ENCODE peak calls at places on chromosome 5, in four cellular contexts. One of them, this sample, is unnamed.

GRCh38 chr5:7745882-7746735 is 104.8 kb downstream of the CFAP90 start:
- DNase-seq in upper lobe of right lung: peak
- DNase-seq in heart left ventricle: peak
- DNase-seq in esophagus muscularis mucosa: no peak
- DNase-seq in this sample: no peak

GRCh38 chr5:179266291-179267070 is 78.8 kb downstream of the ADAMTS2 start:
- DNase-seq in esophagus muscularis mucosa: no peak
- DNase-seq in upper lobe of right lung: peak
- DNase-seq in heart left ventricle: peak
- DNase-seq in this sample: no peak

GRCh38 chr5:143376911-143377838 is 26.3 kb downstream of the NR3C1 start:
- DNase-seq in esophagus muscularis mucosa: no peak
- DNase-seq in upper lobe of right lung: no peak
- DNase-seq in heart left ventricle: no peak
- DNase-seq in this sample: no peak

GRCh38 chr5:14380712-14381111 is 200.9 kb upstream of the OTULINL start:
- DNase-seq in esophagus muscularis mucosa: no peak
- DNase-seq in heart left ventricle: no peak
- DNase-seq in upper lobe of right lung: no peak
- DNase-seq in this sample: no peak

GRCh38 chr5:63131618-63132285 is 553.1 kb downstream of the LRRC70 start:
- DNase-seq in upper lobe of right lung: no peak
- DNase-seq in esophagus muscularis mucosa: no peak
- DNase-seq in heart left ventricle: no peak
- DNase-seq in this sample: no peak

GRCh38 chr5:173880306-173880985 is 7.7 kb upstream of the CPEB4 start:
- DNase-seq in upper lobe of right lung: no peak
- DNase-seq in heart left ventricle: no peak
- DNase-seq in esophagus muscularis mucosa: no peak
- DNase-seq in this sample: no peak

GRCh38 chr5:150114102-150114641 is 27.8 kb upstream of the CSF1R start:
- DNase-seq in upper lobe of right lung: peak
- DNase-seq in esophagus muscularis mucosa: no peak
- DNase-seq in heart left ventricle: no peak
- DNase-seq in this sample: no peak

GRCh38 chr5:90553711-90554110 is 4.9 kb upstream of the ADGRV1 start:
- DNase-seq in esophagus muscularis mucosa: no peak
- DNase-seq in heart left ventricle: no peak
- DNase-seq in upper lobe of right lung: no peak
- DNase-seq in this sample: no peak

GRCh38 chr5:177036443-177036842 is 13.9 kb downstream of the ZNF346 start:
- DNase-seq in heart left ventricle: no peak
- DNase-seq in upper lobe of right lung: no peak
- DNase-seq in esophagus muscularis mucosa: no peak
- DNase-seq in this sample: peak

GRCh38 chr5:8839361-8840055 is 706.4 kb downstream of the SEMA5A start:
- DNase-seq in upper lobe of right lung: no peak
- DNase-seq in esophagus muscularis mucosa: no peak
- DNase-seq in heart left ventricle: no peak
- DNase-seq in this sample: no peak

GRCh38 chr5:171342362-171343111 is 33.5 kb downstream of the TLX3 start:
- DNase-seq in esophagus muscularis mucosa: no peak
- DNase-seq in heart left ventricle: no peak
- DNase-seq in upper lobe of right lung: no peak
- DNase-seq in this sample: no peak

GRCh38 chr5:168471785-168472184 is 14.5 kb upstream of the RARS1 start:
- DNase-seq in esophagus muscularis mucosa: peak
- DNase-seq in upper lobe of right lung: no peak
- DNase-seq in heart left ventricle: no peak
- DNase-seq in this sample: no peak

GRCh38 chr5:15135661-15136060 is 264.1 kb upstream of the ANKH start:
- DNase-seq in heart left ventricle: no peak
- DNase-seq in esophagus muscularis mucosa: no peak
- DNase-seq in upper lobe of right lung: no peak
- DNase-seq in this sample: no peak

GRCh38 chr5:127425037-127425436 is 92.4 kb upstream of the PRRC1 start:
- DNase-seq in heart left ventricle: no peak
- DNase-seq in esophagus muscularis mucosa: no peak
- DNase-seq in upper lobe of right lung: no peak
- DNase-seq in this sample: no peak

DNA sequence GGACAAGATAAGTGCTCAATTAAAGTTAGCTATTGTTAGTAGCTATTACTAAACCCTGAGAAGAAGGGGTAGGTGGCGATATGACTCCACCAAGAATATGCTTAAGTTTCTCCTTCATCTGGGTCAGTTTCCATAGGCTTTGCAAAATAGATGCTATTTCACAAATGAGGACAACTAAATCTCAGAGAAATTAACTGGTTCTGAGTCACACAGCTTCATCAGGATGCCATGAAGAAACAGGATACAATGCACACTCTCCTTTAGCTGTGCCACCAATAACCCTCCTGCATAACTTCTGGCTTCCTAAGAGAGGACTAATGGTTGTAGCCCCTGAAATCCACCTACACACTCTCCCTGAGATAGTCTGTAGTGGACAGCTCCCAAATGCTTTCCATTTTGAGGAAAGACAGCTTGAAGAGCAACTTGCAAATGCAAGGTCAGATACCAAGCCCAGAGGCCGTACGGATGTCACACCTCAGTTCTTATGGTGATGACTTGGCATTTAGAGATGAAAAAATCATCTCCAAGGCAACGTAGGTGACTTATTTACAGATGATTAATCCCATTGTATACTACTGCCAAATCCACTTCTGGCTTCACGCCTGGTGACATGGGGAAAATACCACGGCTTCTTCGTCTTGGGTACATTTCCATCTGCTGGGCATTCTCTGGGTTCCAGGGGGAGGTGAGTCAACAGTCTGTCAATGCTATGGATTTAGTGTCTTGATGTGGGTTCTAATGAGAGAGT is 251.4 kb upstream of the IL12B start:
- DNase-seq in heart left ventricle: peak
- DNase-seq in upper lobe of right lung: no peak
- DNase-seq in esophagus muscularis mucosa: no peak
- DNase-seq in this sample: no peak
- TF ChIP-seq CTCF in heart left ventricle: no peak
- TF ChIP-seq CTCF in upper lobe of right lung: no peak
- TF ChIP-seq CTCF in esophagus muscularis mucosa: no peak
- TF ChIP-seq CTCF in this sample: peak

DNA sequence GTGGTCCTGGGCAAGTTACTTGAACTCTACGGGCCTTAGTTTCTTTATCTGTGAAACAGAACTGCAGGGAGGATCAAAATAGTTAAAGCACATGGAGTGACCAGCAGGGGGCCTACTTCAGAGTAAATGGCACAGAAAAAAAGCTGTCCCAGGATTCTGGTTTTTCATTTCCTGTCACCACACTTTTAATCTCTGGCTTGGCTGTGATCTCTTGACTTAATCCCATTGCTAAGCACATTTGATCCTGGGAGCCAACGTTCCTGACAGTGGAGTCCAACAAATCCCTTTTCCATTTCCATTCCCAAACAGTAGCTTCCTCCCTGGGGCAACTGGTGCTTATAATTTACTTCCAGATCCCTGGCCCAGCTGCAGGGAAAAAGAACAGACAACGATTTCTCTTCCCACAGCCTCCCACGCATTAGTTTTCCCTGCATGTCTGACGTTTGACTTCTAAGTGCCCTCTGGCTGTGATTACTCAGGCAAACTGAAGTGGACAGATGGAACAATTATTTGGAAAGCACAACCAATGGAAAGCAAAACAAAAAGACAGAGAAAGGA is 136.5 kb upstream of the STK32A start:
- DNase-seq in upper lobe of right lung: no peak
- DNase-seq in heart left ventricle: peak
- DNase-seq in esophagus muscularis mucosa: no peak
- DNase-seq in this sample: no peak
- TF ChIP-seq CTCF in upper lobe of right lung: peak
- TF ChIP-seq CTCF in heart left ventricle: peak
- TF ChIP-seq CTCF in esophagus muscularis mucosa: peak
- TF ChIP-seq CTCF in this sample: peak

DNA sequence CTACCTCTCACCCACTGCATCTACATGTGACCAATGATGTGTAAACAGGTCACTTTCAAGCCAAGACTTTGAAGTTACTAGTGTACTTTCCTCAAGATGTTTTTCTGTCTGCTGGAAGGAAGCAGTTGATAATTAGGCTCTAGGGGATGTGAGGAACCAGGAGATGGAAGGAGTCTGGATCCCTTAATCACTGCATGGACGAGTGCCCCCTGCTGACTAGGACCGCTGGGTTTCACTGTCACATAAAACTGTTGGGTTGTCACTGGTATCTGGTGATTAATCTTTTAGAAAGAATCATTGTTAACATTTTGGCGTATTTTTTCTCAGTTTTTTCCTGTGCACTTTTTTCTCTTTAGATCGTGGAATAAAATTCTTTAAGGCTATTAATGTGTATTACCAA is 79.5 kb downstream of the SREK1 start:
- DNase-seq in heart left ventricle: no peak
- DNase-seq in esophagus muscularis mucosa: peak
- DNase-seq in upper lobe of right lung: no peak
- DNase-seq in this sample: no peak
- TF ChIP-seq CTCF in heart left ventricle: peak
- TF ChIP-seq CTCF in esophagus muscularis mucosa: no peak
- TF ChIP-seq CTCF in upper lobe of right lung: peak
- TF ChIP-seq CTCF in this sample: peak

DNA sequence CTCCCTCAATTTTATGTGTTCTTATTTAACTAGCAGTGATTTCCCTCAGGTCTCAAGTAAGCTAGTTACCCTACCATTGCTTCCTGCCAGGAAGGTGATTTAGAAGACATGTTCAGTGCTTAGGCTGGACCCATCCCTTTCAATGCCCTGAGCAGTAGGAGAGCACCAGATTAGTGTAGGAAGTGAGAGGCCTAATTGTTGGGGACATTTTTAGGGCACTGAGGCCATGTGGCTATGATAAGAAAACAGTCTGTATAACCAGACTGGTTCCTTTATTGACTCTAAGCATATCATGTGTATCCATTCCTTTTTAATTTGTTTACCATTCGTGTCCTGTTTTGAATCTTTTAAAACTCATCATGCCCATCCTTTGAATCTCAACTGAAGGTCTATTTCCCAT is 312.3 kb upstream of the PRR16 start:
- DNase-seq in upper lobe of right lung: no peak
- DNase-seq in heart left ventricle: no peak
- DNase-seq in esophagus muscularis mucosa: no peak
- DNase-seq in this sample: no peak
- TF ChIP-seq CTCF in upper lobe of right lung: no peak
- TF ChIP-seq CTCF in heart left ventricle: no peak
- TF ChIP-seq CTCF in esophagus muscularis mucosa: no peak
- TF ChIP-seq CTCF in this sample: no peak

DNA sequence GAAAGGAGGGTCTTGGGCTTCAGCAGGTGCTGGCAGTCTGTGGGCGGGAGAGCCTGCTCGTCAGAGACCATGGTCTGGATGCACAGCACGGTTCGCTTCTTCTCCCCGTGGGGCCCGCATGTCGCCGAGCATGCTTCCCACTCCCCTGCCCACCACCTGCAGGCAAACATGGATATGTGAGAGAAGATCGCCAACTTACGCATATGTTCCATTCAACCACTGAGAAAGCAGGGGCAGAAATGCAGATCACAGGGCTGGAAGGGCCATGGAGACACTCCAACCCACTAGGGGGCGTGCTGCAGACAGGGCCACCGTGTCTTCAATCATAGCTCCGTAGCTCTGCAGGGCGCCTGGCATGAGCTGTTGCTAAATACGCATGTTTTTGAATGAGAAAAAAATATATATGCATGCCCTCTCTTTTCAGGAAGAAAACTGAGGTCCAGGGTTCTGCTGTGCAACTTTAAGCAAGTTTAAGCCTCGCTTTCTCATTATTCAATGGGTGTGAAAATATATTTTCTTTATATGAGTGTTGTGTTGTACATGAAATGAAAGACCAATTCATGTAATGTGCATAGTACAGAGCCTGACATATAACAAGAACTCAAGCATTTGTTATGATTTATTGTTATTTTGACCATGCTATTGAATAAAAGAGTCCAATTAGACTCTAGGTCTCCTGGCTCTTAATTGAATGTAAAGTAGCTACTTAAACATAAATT is 148.0 kb downstream of the TARS1 start:
- DNase-seq in heart left ventricle: no peak
- DNase-seq in esophagus muscularis mucosa: peak
- DNase-seq in upper lobe of right lung: no peak
- DNase-seq in this sample: no peak
- TF ChIP-seq CTCF in heart left ventricle: peak
- TF ChIP-seq CTCF in esophagus muscularis mucosa: no peak
- TF ChIP-seq CTCF in upper lobe of right lung: peak
- TF ChIP-seq CTCF in this sample: peak

GRCh38 chr5:113345261-113345940 is 89.4 kb downstream of the TSSK1B start:
- DNase-seq in upper lobe of right lung: no peak
- DNase-seq in heart left ventricle: no peak
- DNase-seq in esophagus muscularis mucosa: no peak
- DNase-seq in this sample: no peak
- TF ChIP-seq CTCF in upper lobe of right lung: no peak
- TF ChIP-seq CTCF in heart left ventricle: no peak
- TF ChIP-seq CTCF in esophagus muscularis mucosa: no peak
- TF ChIP-seq CTCF in this sample: no peak

GRCh38 chr5:10427201-10427600 is 14.5 kb upstream of the ROPN1L start:
- DNase-seq in heart left ventricle: no peak
- DNase-seq in esophagus muscularis mucosa: no peak
- DNase-seq in upper lobe of right lung: no peak
- DNase-seq in this sample: no peak

GRCh38 chr5:10421841-10422691 is 19.6 kb upstream of the ROPN1L start:
- DNase-seq in upper lobe of right lung: no peak
- DNase-seq in esophagus muscularis mucosa: no peak
- DNase-seq in heart left ventricle: no peak
- DNase-seq in this sample: no peak

GRCh38 chr5:10420926-10421325 is 20.8 kb upstream of the ROPN1L start:
- DNase-seq in esophagus muscularis mucosa: no peak
- DNase-seq in heart left ventricle: no peak
- DNase-seq in upper lobe of right lung: no peak
- DNase-seq in this sample: no peak

GRCh38 chr5:10423009-10423408 is 18.7 kb upstream of the ROPN1L start:
- DNase-seq in heart left ventricle: no peak
- DNase-seq in esophagus muscularis mucosa: no peak
- DNase-seq in upper lobe of right lung: no peak
- DNase-seq in this sample: no peak

DNA sequence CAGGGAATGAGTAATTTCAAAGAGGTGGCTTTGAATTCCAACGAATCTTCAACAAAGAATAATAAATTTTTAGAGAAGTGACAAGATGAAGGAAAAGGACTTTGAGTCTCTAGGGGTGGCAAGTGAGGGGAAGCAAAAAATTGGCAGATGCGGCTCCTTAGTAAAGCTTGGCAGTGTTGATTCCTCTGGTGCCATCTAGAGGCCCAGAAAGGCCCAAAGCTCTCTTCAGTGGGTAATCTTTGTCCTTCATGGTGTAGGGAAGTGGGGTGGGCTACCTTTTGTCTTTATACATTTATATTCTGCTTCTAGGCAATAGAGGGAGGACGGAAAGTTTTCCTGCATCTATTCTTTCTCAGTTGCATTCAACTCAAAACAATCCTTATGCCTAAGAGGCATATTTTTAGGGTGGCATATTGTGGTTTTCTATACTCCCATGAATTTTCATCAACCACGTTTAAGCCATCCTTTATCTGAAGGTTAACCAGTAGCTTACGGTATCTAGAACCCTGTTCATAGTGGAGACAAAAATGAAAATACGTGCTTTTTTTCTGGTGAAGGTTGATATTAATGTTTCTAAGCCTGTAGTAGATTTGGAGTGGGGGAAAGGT is 17.5 kb upstream of the ROPN1L start:
- DNase-seq in esophagus muscularis mucosa: no peak
- DNase-seq in upper lobe of right lung: no peak
- DNase-seq in heart left ventricle: no peak
- DNase-seq in this sample: no peak
- TF ChIP-seq CTCF in esophagus muscularis mucosa: peak
- TF ChIP-seq CTCF in upper lobe of right lung: peak
- TF ChIP-seq CTCF in heart left ventricle: peak
- TF ChIP-seq CTCF in this sample: peak